ENCODE peak calls at places on chromosomes 2 and 18, in eight cellular contexts. P is lung; U is CD8-positive, alpha-beta T cell; S is coronary artery; B is PC-9; L is cardiac muscle cell; H is mammary epithelial cell; T is RWPE2. O is an unnamed sample.

GRCh38 chr2:139992078-139992477 is 1211.9 kb upstream of the NXPH2 start:
- DNase-seq in L (no peak), P (no peak), U (no peak), B (no peak), S (no peak), H (no peak), T (no peak), O (no peak)

GRCh38 chr2:158359846-158360245 is 96.7 kb downstream of the CCDC148 start:
- DNase-seq in B (no peak), T (no peak), H (peak; percentile 64), P (no peak), U (no peak), S (no peak), L (no peak), O (no peak)

GRCh38 chr2:209463835-209464234 is 40.0 kb downstream of the MAP2 start:
- DNase-seq in B (no peak), H (peak; percentile 9), U (no peak), P (no peak), L (no peak), T (no peak), S (no peak), O (no peak)

GRCh38 chr2:102886216-102886893 is 124.5 kb downstream of the TMEM182 start:
- DNase-seq in L (no peak), P (no peak), S (no peak), H (no peak), B (no peak), U (no peak), T (no peak), O (no peak)

GRCh38 chr18:46211816-46212215 is 107.6 kb downstream of the HAUS1 start:
- DNase-seq in T (no peak), S (no peak), H (no peak), B (no peak), U (no peak), P (no peak), L (peak; percentile 46), O (no peak)

GRCh38 chr18:653512-653911 is 3.9 kb upstream of the TYMS start:
- DNase-seq in P (no peak), S (no peak), U (no peak), H (no peak), T (no peak), B (no peak), L (no peak), O (no peak)

GRCh38 chr2:112577756-112578155 is 6.7 kb upstream of the CHCHD5 start:
- DNase-seq in U (no peak), L (peak; percentile 40), T (no peak), H (no peak), P (no peak), S (no peak), B (no peak), O (no peak)

GRCh38 chr18:59900222-59901128 is 679 bp downstream of the PMAIP1 start:
- DNase-seq in S (no peak), P (peak; percentile 36), H (peak; percentile 73), T (no peak), U (peak; percentile 54), B (peak; percentile 67), L (peak; percentile 80), O (peak; percentile 49)

GRCh38 chr18:56009451-56009850 is 421.5 kb upstream of the TCF4 start:
- DNase-seq in B (no peak), U (no peak), S (no peak), P (no peak), L (no peak), T (no peak), H (peak; percentile 57), O (no peak)

GRCh38 chr2:128237081-128237534 is 81.6 kb downstream of the HS6ST1 start:
- DNase-seq in L (no peak), S (no peak), T (no peak), U (no peak), P (no peak), H (no peak), B (no peak), O (no peak)

GRCh38 chr2:29010946-29011649 is 30.0 kb downstream of the TOGARAM2 start:
- DNase-seq in S (no peak), P (no peak), U (peak; percentile 65), H (no peak), L (peak; percentile 92), B (no peak), T (no peak), O (no peak)

GRCh38 chr2:152244241-152244640 is 68.7 kb upstream of the STAM2 start:
- DNase-seq in B (no peak), U (no peak), L (no peak), T (no peak), S (no peak), H (no peak), P (no peak), O (no peak)

GRCh38 chr2:100107911-100108647 is 34.3 kb downstream of the AFF3 start:
- DNase-seq in S (no peak), B (no peak), P (no peak), L (no peak), H (no peak), T (no peak), U (no peak), O (no peak)

GRCh38 chr2:113976277-113976928 is 86.5 kb downstream of the ACTR3 start:
- DNase-seq in B (no peak), T (no peak), L (no peak), H (no peak), U (no peak), P (no peak), S (no peak), O (no peak)

GRCh38 chr2:176109226-176109954 is 2.3 kb downstream of the HOXD11 start:
- DNase-seq in L (no peak), P (no peak), S (no peak), H (no peak), T (no peak), B (no peak), U (no peak), O (no peak)
- TF ChIP-seq CTCF in L (no peak), P (no peak), S (no peak), H (no peak), T (no peak), B (no peak), U (no peak), O (no peak)

GRCh38 chr2:47402555-47402804 is 476 bp upstream of the MSH2 start:
- DNase-seq in P (no peak), S (no peak), L (peak; percentile 20), H (no peak), U (no peak), T (no peak), B (no peak), O (no peak)

GRCh38 chr2:47402805-47403691 is at the start of gene MSH2:
- DNase-seq in S (peak; percentile 92), P (peak; percentile 91), U (peak; percentile 90), H (peak; percentile 81), T (peak; percentile 91), L (peak; percentile 95), B (peak; percentile 86), O (peak; percentile 93)

GRCh38 chr2:47403829-47404228 is 873 bp downstream of the MSH2 start:
- DNase-seq in S (no peak), T (no peak), P (no peak), U (no peak), B (no peak), L (no peak), H (no peak), O (no peak)

GRCh38 chr2:47405757-47406156 is 2.8 kb downstream of the MSH2 start:
- DNase-seq in B (no peak), L (no peak), T (no peak), U (no peak), P (no peak), H (no peak), S (no peak), O (no peak)

GRCh38 chr2:47404356-47404755 is 1.4 kb downstream of the MSH2 start:
- DNase-seq in T (no peak), L (no peak), P (no peak), B (no peak), S (no peak), U (no peak), H (no peak), O (no peak)
- H3K27ac ChIP-seq in T (no peak overlapping the region), L (no peak overlapping the region), P (no peak overlapping the region), B (no peak overlapping the region), S (no peak overlapping the region), U (no peak overlapping the region), H (no peak overlapping the region), O (no peak overlapping the region)

DNA sequence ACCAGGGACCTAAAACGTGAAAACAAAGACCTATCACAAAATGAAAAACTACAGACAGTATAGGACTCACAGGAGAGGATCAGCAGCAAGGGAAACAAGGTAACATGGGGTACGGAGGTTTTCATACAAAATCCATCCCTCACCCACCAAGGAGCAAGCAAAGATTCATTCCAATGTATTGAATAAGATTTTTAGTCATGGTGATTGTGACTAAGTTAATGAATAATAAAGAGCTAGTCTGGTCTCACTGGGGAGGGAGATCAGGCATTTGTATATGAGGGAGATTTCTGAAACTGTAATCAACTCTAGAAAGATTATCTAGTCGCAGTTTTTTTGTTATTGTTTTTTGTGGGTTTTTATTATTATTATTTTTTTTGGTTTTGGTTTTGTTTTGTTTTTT is 336.5 kb upstream of the MMADHC start:
- DNase-seq in S (no peak), H (peak; percentile 53), P (no peak), T (no peak), B (no peak), L (no peak), U (no peak), O (no peak)
- TF ChIP-seq CTCF in S (no peak), H (no peak), P (no peak), T (no peak), B (no peak), L (no peak), U (no peak), O (no peak)

DNA sequence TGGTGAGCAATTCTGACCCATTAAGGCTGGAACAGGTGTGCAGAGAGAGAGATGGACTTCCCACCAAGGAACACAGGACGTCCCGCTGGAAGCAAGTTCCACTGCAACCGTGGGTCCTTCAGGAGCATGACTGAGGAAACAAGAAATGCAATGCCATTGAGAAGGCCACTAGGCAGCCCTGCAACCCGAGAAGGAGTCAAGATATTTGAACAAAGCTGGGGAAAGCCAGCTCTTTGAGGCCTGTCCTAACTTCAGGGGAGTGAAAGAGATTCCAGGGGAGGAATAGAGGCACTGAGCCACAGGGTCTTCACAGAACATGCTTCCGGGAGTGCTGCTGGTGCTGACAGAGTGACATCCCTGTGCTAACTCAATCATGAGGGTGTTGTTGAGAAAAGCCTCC is 153.8 kb upstream of the ZNF236 start:
- DNase-seq in B (no peak), U (no peak), T (no peak), P (no peak), L (no peak), S (no peak), H (no peak), O (no peak)
- H3K27ac ChIP-seq in B (no peak overlapping the region), U (no peak overlapping the region), T (no peak overlapping the region), P (no peak overlapping the region), L (no peak overlapping the region), S (no peak overlapping the region), H (no peak overlapping the region), O (no peak overlapping the region)

GRCh38 chr18:32899819-32900218 is 127.0 kb upstream of the KLHL14 start:
- DNase-seq in H (peak; percentile 11), B (no peak), P (no peak), U (no peak), T (no peak), L (no peak), S (no peak), O (no peak)
- TF ChIP-seq CTCF in H (peak; percentile 37), B (no peak), P (no peak), U (no peak), T (peak; percentile 32), L (no peak), S (no peak), O (no peak)

O was measured in body of pancreas.